ENCODE peak calls at places on chromosomes 3 and 15, in ten cellular contexts. Y is cardiac fibroblast, L is AG04449, X is heart right ventricle, K is transverse colon, W is AG09319, C is uterus, D is cardiac muscle cell, F is esophagus muscularis mucosa, B is AG09309. R is an unnamed sample.

GRCh38 chr3:190581041-190581501 is 67.2 kb downstream of the IL1RAP start:
- DNase-seq in F (no peak), X (no peak), Y (peak), W (no peak), C (no peak), L (no peak), B (no peak), K (no peak), D (peak), R (no peak)

GRCh38 chr15:57923311-57923710 is 142.2 kb downstream of the ALDH1A2 start:
- DNase-seq in X (no peak), D (no peak), F (no peak), K (peak), C (peak), B (no peak), W (no peak), L (no peak), Y (peak), R (no peak)

GRCh38 chr3:186083746-186084145 is 25.1 kb downstream of the ETV5 start:
- DNase-seq in Y (no peak), W (no peak), F (no peak), K (no peak), X (no peak), L (no peak), B (no peak), D (peak), C (no peak), R (no peak)

GRCh38 chr15:51267047-51267713 is 71.2 kb downstream of the CYP19A1 start:
- DNase-seq in L (no peak), F (no peak), W (no peak), D (peak), B (no peak), C (no peak), X (peak), K (no peak), Y (no peak), R (no peak)

GRCh38 chr3:132395126-132395525 is 22.2 kb upstream of the DNAJC13 start:
- DNase-seq in Y (no peak), C (no peak), D (no peak), L (no peak), K (no peak), B (no peak), F (no peak), X (no peak), W (no peak), R (no peak)

GRCh38 chr3:69085543-69086132 is 901 bp downstream of the ARL6IP5 start:
- DNase-seq in Y (peak), W (no peak), L (no peak), B (no peak), D (no peak), C (peak), X (peak), F (no peak), K (peak), R (no peak)

GRCh38 chr3:184491867-184492615 is 69.5 kb upstream of the EPHB3 start:
- DNase-seq in X (peak), B (no peak), K (peak), F (peak), W (no peak), D (no peak), L (no peak), Y (peak), C (peak), R (no peak)

GRCh38 chr3:185582871-185583270 is 3.2 kb upstream of the SENP2 start:
- DNase-seq in Y (peak), L (no peak), K (no peak), D (no peak), X (no peak), B (no peak), W (no peak), F (no peak), C (no peak), R (no peak)

GRCh38 chr3:100753846-100754245 is 44.6 kb downstream of the TFG start:
- DNase-seq in Y (no peak), W (no peak), C (no peak), L (no peak), K (no peak), X (no peak), F (no peak), B (no peak), D (no peak), R (no peak)

GRCh38 chr15:48930735-48931134 is 33.0 kb downstream of the SHC4 start:
- DNase-seq in B (no peak), K (no peak), Y (no peak), D (no peak), F (no peak), C (no peak), W (no peak), L (no peak), X (no peak), R (no peak)

GRCh38 chr3:171971919-171972526 is 67.4 kb upstream of the FNDC3B start:
- DNase-seq in X (no peak), B (no peak), C (no peak), Y (peak), D (no peak), K (no peak), W (no peak), L (no peak), F (no peak), R (no peak)

GRCh38 chr3:134496481-134497071 is 10.7 kb downstream of the CEP63 start:
- DNase-seq in W (no peak), C (no peak), Y (no peak), X (no peak), L (no peak), K (no peak), B (no peak), D (peak), F (no peak), R (no peak)

GRCh38 chr3:136818191-136818850 is 605 bp upstream of the SLC35G2 start:
- DNase-seq in K (peak), Y (peak), X (peak), W (peak), L (no peak), B (peak), F (no peak), D (peak), C (peak), R (no peak)

GRCh38 chr3:168121175-168121853 is 25.6 kb upstream of the GOLIM4 start:
- DNase-seq in W (no peak), L (no peak), B (no peak), X (peak), F (no peak), D (no peak), K (peak), C (peak), Y (peak), R (no peak)

GRCh38 chr15:93042691-93043378 is 46.2 kb downstream of the RGMA start:
- DNase-seq in L (no peak), D (no peak), W (no peak), Y (no peak), C (no peak), X (no peak), B (no peak), F (no peak), K (no peak), R (no peak)

GRCh38 chr3:37453393-37454391 is 279.3 kb upstream of the LRRFIP2 start:
- DNase-seq in D (peak), K (peak), W (no peak), Y (peak), F (peak), X (peak), C (peak), L (no peak), B (no peak), R (no peak)

GRCh38 chr3:28322464-28322863 is 26.1 kb upstream of the ZCWPW2 start:
- DNase-seq in K (no peak), F (no peak), X (no peak), C (no peak), B (no peak), D (no peak), L (no peak), Y (peak), W (no peak), R (no peak)

GRCh38 chr3:122930371-122930997 is 97.1 kb downstream of the SEMA5B start:
- DNase-seq in B (no peak), L (no peak), D (no peak), C (no peak), X (no peak), Y (no peak), K (no peak), F (no peak), W (no peak), R (no peak)

GRCh38 chr15:89363770-89364169 is 29.1 kb upstream of the POLG start:
- DNase-seq in W (no peak), C (no peak), B (no peak), Y (no peak), F (no peak), K (no peak), L (no peak), X (no peak), D (no peak), R (no peak)

GRCh38 chr15:61146643-61147230 is 82.4 kb downstream of the RORA start:
- DNase-seq in Y (no peak), L (no peak), X (no peak), C (no peak), D (no peak), W (no peak), B (no peak), F (peak), K (no peak), R (no peak)

GRCh38 chr3:129375099-129375498 is 53.3 kb downstream of the EFCAB12 start:
- DNase-seq in L (no peak), W (no peak), F (no peak), C (no peak), D (no peak), K (no peak), Y (no peak), B (no peak), X (no peak), R (no peak)

GRCh38 chr15:78739996-78740903 is 71.0 kb downstream of the ADAMTS7 start:
- DNase-seq in F (no peak), W (no peak), D (peak), K (peak), B (no peak), L (no peak), X (no peak), Y (peak), C (no peak), R (peak)

GRCh38 chr3:14831916-14832430 is 13.2 kb downstream of the FGD5 start:
- DNase-seq in B (no peak), L (no peak), K (no peak), W (no peak), D (no peak), F (no peak), Y (no peak), X (no peak), C (no peak), R (no peak)

GRCh38 chr15:57171414-57171813 is 204.9 kb upstream of the CGNL1 start:
- DNase-seq in L (no peak), D (no peak), W (no peak), K (no peak), X (no peak), C (no peak), Y (peak), F (no peak), B (no peak), R (no peak)

GRCh38 chr3:114624047-114624445 is 330.2 kb downstream of the TIGIT start:
- DNase-seq in B (no peak), L (no peak), C (peak), W (peak), X (peak), K (peak), D (peak), Y (peak), F (peak), R (no peak)

GRCh38 chr3:171459130-171459941 is 869 bp downstream of the TNIK start:
- DNase-seq in L (no peak), Y (peak), D (peak), X (peak), K (peak), B (no peak), F (no peak), C (peak), W (no peak), R (no peak)

GRCh38 chr3:10676905-10677304 is 139.1 kb upstream of the SLC6A11 start:
- DNase-seq in F (no peak), B (no peak), K (no peak), D (no peak), L (no peak), C (no peak), X (no peak), W (no peak), Y (no peak), R (no peak)

GRCh38 chr3:140453750-140454149 is 224.1 kb upstream of the TRIM42 start:
- DNase-seq in F (no peak), X (no peak), K (no peak), C (no peak), L (no peak), D (no peak), B (no peak), Y (no peak), W (no peak), R (no peak)

GRCh38 chr3:138060792-138061191 is 50.8 kb downstream of the CLDN18 start:
- DNase-seq in W (no peak), K (no peak), X (no peak), B (no peak), F (no peak), D (no peak), C (no peak), Y (no peak), L (no peak), R (no peak)

GRCh38 chr15:93033434-93034045 is 55.5 kb downstream of the RGMA start:
- DNase-seq in Y (no peak), C (peak), F (no peak), B (no peak), W (no peak), L (no peak), K (no peak), X (no peak), D (no peak), R (no peak)

GRCh38 chr15:83612226-83612625 is 41.7 kb upstream of the ADAMTSL3 start:
- DNase-seq in C (no peak), Y (no peak), F (no peak), D (no peak), L (no peak), W (no peak), B (no peak), K (no peak), X (peak), R (no peak)

GRCh38 chr3:100797921-100798491 is 88.7 kb downstream of the TFG start:
- DNase-seq in B (no peak), L (no peak), W (no peak), C (no peak), K (no peak), Y (no peak), X (no peak), F (no peak), D (no peak), R (no peak)

GRCh38 chr15:26260517-26261133 is 397.5 kb upstream of the ATP10A start:
- DNase-seq in C (no peak), L (peak), F (no peak), D (peak), Y (peak), X (peak), B (no peak), W (no peak), K (no peak), R (no peak)

GRCh38 chr15:51229907-51230328 is 108.5 kb downstream of the CYP19A1 start:
- DNase-seq in K (no peak), B (no peak), D (peak), X (no peak), L (no peak), F (peak), C (no peak), Y (peak), W (peak), R (no peak)

DNA sequence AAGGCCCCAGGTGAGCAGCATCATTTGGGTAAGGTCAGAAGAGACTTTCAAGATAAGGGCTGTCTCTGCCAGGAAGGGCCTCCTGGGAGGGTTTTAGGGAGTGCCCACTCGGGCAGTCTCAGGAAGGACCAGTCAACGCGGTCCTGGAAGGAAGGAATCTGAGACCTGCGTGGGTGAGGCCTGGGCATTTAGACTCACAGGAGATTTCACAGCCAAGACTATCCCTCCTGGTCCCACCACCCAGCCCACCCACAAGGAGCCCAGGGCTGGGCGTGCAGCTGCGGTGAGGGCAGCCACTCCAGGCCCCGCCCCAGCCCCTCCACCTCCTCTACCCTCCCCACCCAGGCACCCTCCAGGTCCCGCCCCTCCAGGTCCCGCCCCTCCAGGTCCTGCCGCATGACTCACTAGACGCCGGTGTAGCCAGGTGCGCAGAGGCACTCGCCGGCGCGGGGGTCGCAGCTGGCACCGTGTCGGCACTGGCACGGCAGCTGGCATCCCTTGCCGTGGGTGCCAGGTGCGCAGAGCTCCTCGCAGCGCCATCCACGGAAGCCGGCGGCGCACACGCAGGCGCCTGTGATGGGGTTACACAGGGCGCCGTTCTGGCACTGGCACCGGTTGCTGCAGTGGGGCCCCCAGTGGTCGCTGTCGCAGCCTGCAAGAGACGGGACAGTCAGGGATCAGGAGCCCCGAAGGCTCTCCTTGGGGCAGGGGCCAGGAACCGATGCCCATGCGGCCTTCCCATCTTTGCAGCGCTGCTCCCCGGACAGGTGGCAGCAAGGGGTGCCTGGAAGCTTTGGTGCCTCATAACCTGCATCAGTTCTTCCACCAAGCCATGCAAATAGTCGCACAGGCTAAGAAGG is 112.8 kb downstream of the RAB11A start:
- DNase-seq in F (no peak), B (no peak), D (peak), L (no peak), Y (no peak), X (no peak), K (peak), C (no peak), W (no peak), R (no peak)
- TF ChIP-seq CTCF in F (no peak), B (no peak), D (peak), L (peak), Y (no peak), X (no peak), K (peak), C (no peak), W (no peak), R (peak)

DNA sequence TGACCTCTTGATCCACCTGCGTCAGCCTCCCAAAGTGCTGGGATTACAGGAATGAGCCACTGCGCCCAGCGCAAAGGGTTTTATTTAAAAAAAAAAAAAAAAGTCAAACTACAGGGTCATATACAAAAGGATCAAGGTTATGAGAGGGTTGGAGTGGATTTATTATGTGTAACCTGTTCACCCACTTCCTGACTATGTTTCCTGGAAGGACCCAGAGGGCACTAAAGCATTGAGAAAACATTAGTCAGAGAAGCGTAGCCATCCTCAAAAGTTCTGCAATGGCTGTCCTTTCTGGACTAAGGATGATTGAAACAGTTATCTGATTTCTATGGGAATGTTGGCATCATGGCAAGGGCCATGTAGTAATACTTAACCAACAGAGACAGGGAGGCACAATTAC is 7.3 kb upstream of the SCAPER start:
- DNase-seq in F (no peak), B (no peak), X (no peak), Y (no peak), K (no peak), C (no peak), L (no peak), D (no peak), W (no peak), R (no peak)
- TF ChIP-seq CTCF in F (no peak), B (no peak), X (no peak), Y (no peak), K (no peak), C (no peak), L (no peak), D (no peak), W (no peak), R (no peak)

DNA sequence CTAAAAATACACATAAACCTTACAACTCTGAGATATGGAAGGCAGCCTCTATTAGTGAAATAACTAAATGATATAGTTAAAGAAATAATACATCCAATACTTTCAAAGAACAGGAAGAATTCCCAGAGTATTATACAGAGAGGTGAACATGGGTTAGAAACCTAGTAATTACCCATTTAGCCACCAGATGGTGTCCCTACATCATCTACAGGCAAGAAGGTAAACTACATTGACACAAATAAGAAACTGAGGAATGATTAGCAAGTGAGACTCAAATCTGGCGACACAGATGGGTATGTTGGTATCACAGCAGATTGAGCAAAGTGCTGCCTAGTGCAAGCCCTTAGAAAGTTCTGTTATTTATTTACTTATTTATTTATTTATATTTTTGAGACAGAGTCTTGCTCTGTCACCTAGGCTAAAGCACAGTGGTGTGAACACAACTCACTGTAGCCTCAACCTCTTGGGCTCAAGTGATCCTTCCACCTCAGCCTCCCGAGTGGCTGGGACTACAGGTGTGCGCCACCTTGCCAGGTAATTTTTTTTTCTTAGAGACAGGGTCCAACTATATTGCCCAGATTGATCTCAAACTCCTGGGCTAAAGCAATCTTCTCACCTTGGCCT is 28.2 kb downstream of the NEK4 start:
- DNase-seq in F (no peak), D (peak), Y (peak), X (no peak), K (no peak), B (no peak), W (no peak), L (no peak), C (no peak), R (no peak)
- TF ChIP-seq CTCF in F (peak), D (peak), Y (peak), X (peak), K (peak), B (peak), W (peak), L (peak), C (peak), R (peak)

GRCh38 chr15:90903733-90904536 is 833 bp downstream of the MAN2A2 start:
- DNase-seq in C (no peak), X (no peak), Y (no peak), W (no peak), L (no peak), K (peak), B (no peak), F (no peak), D (peak), R (no peak)
- TF ChIP-seq CTCF in C (no peak), X (no peak), Y (no peak), W (no peak), L (no peak), K (no peak), B (no peak), F (no peak), D (no peak), R (no peak)

GRCh38 chr15:40912478-40912877 is 16.7 kb upstream of the DLL4 start:
- DNase-seq in F (no peak), C (no peak), W (no peak), Y (no peak), X (no peak), L (no peak), D (no peak), K (no peak), B (no peak), R (no peak)

GRCh38 chr15:40915679-40916078 is 13.5 kb upstream of the DLL4 start:
- DNase-seq in D (no peak), X (no peak), W (no peak), C (no peak), B (no peak), L (no peak), K (no peak), F (no peak), Y (no peak), R (no peak)

GRCh38 chr15:40915106-40915661 is 14.0 kb upstream of the DLL4 start:
- DNase-seq in F (no peak), B (no peak), L (no peak), Y (no peak), K (no peak), D (no peak), X (no peak), W (no peak), C (no peak), R (no peak)

GRCh38 chr15:40914013-40914412 is 15.1 kb upstream of the DLL4 start:
- DNase-seq in D (no peak), W (no peak), B (no peak), X (no peak), Y (no peak), L (no peak), C (no peak), F (no peak), K (no peak), R (no peak)

DNA sequence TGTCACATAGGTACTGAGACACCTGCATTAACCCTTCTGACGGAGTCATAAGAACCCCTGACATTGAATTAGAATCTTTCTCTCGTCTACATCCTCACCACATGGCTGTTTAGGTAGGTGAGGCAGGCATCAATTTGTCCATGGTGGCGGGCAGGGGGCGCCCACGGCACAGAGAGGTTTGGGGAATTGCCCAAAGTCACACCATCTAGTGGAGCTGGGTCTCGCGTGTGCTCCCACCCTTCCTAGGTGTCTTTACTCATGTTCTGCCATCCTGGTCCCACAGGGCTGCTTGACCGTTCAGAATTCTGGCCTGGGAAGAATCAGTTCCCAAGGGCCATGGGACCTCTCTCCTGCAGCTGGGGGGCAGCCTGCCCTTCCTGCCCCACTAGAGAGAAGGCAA is 14.7 kb upstream of the DLL4 start:
- DNase-seq in C (no peak), F (no peak), D (no peak), B (no peak), W (no peak), K (no peak), Y (no peak), L (no peak), X (no peak), R (no peak)
- TF ChIP-seq CTCF in C (no peak), F (no peak), D (no peak), B (no peak), W (no peak), K (no peak), Y (no peak), L (no peak), X (no peak), R (peak)

GRCh38 chr3:127791221-127791913 is 30.9 kb downstream of the MGLL start:
- DNase-seq in D (peak), F (no peak), L (peak), B (no peak), X (no peak), W (peak), K (peak), C (no peak), Y (peak), R (no peak)
- TF ChIP-seq CTCF in D (peak), F (no peak), L (peak), B (peak), X (no peak), W (peak), K (peak), C (no peak), Y (peak), R (peak)